ENCODE peak calls at places on chromosomes 4 and X, in four cellular contexts. O, U, J and X are unnamed samples.

GRCh38 chrX:20265726-20266681 is 705 bp downstream of the RPS6KA3 start:
- DNase-seq in O (peak), U (no peak), J (no peak), X (no peak)

GRCh38 chr4:30402276-30402675 is 317.9 kb upstream of the PCDH7 start:
- DNase-seq in O (peak), U (no peak), J (no peak), X (peak)

GRCh38 chr4:159142985-159143384 is 40.1 kb downstream of the RAPGEF2 start:
- DNase-seq in O (no peak), U (no peak), J (no peak), X (no peak)

GRCh38 chrX:29044802-29045201 is 457.6 kb downstream of the IL1RAPL1 start:
- DNase-seq in O (peak), U (no peak), J (no peak), X (peak)

GRCh38 chrX:96480081-96480480 is 204.6 kb upstream of the DIAPH2 start:
- DNase-seq in O (peak), U (peak), J (peak), X (peak)

GRCh38 chrX:17376381-17377046 is 1.5 kb downstream of the NHS start:
- DNase-seq in O (no peak), U (no peak), J (peak), X (peak)

GRCh38 chr4:182434720-182435119 is 191.5 kb downstream of the TENM3 start:
- DNase-seq in O (no peak), U (no peak), J (no peak), X (no peak)

GRCh38 chr4:2930821-2931764 is 32.1 kb downstream of the NOP14 start:
- DNase-seq in O (no peak), U (no peak), J (no peak), X (no peak)

GRCh38 chr4:6905501-6905900 is 4.1 kb upstream of the TBC1D14 start:
- DNase-seq in O (no peak), U (no peak), J (no peak), X (no peak)

GRCh38 chr4:4658051-4658450 is 116.2 kb upstream of the STX18 start:
- DNase-seq in O (no peak), U (no peak), J (no peak), X (peak)

GRCh38 chrX:81489987-81490386 is 288.1 kb downstream of the SH3BGRL start:
- DNase-seq in O (no peak), U (no peak), J (no peak), X (peak)

GRCh38 chr4:99234331-99235010 is 15.4 kb upstream of the ADH6 start:
- DNase-seq in O (no peak), U (no peak), J (no peak), X (no peak)

GRCh38 chr4:74755486-74755885 is 38.8 kb downstream of the BTC start:
- DNase-seq in O (peak), U (peak), J (peak), X (peak)

GRCh38 chrX:21972721-21973120 is 32.2 kb downstream of the SMS start:
- DNase-seq in O (peak), U (no peak), J (no peak), X (peak)

GRCh38 chr4:188822698-188823097 is 683.5 kb downstream of the TRIML1 start:
- DNase-seq in O (no peak), U (no peak), J (peak), X (no peak)

GRCh38 chr4:152458801-152459302 is 77.0 kb downstream of the FBXW7 start:
- DNase-seq in O (peak), U (no peak), J (no peak), X (no peak)

GRCh38 chrX:46938589-46938988 is 26.4 kb downstream of the JADE3 start:
- DNase-seq in O (no peak), U (no peak), J (no peak), X (no peak)

GRCh38 chrX:47644557-47645091 is 5.7 kb downstream of the ELK1 start:
- DNase-seq in O (peak), U (no peak), J (peak), X (peak)

GRCh38 chrX:8783100-8784098 is 17.8 kb downstream of the FAM9A start:
- DNase-seq in O (peak), U (no peak), J (peak), X (peak)

GRCh38 chrX:48468693-48469691 is 1.1 kb downstream of the SLC38A5 start:
- DNase-seq in O (no peak), U (no peak), J (no peak), X (no peak)

GRCh38 chr4:181958435-181958834 is 284.8 kb upstream of the TENM3 start:
- DNase-seq in O (no peak), U (no peak), J (no peak), X (no peak)

GRCh38 chr4:165974647-165975335 is 101.8 kb downstream of the TLL1 start:
- DNase-seq in O (no peak), U (peak), J (no peak), X (peak)

GRCh38 chr4:170274616-170275015 is 184.9 kb upstream of the AADAT start:
- DNase-seq in O (no peak), U (no peak), J (no peak), X (no peak)

GRCh38 chr4:138037716-138038115 is 204.4 kb downstream of the SLC7A11 start:
- DNase-seq in O (peak), U (peak), J (peak), X (peak)

GRCh38 chrX:41827886-41828285 is 95.5 kb downstream of the CASK start:
- DNase-seq in O (peak), U (no peak), J (no peak), X (peak)

GRCh38 chr4:108172780-108173598 is 4.3 kb upstream of the LEF1 start:
- DNase-seq in O (peak), U (no peak), J (peak), X (peak)

GRCh38 chr4:105838082-105838481 is 57.2 kb upstream of the NPNT start:
- DNase-seq in O (no peak), U (no peak), J (no peak), X (no peak)

GRCh38 chrX:23785564-23785963 is 2.6 kb downstream of the SAT1 start:
- DNase-seq in O (peak), U (no peak), J (no peak), X (no peak)